ENCODE peak calls at places on chromosomes 6 and 20, in ten cellular contexts. R is fibroblast of pulmonary artery, Z is LoVo, N is mesenteric fat pad, B is astrocyte of the cerebellum, V is ascending aorta, L is ACHN, F is GM12865, W is RCC 7860, A is cardiac septum. K is an unnamed sample.

GRCh38 chr6:90701146-90701781 is 114.4 kb upstream of the MAP3K7 start:
- DNase-seq in R (no peak), Z (peak; percentile 36), N (no peak), B (no peak), V (no peak), L (peak; percentile 2), F (peak; percentile 17), W (no peak), A (no peak), K (peak; percentile 64)

GRCh38 chr6:112029045-112029822 is 24.7 kb upstream of the CCN6 start:
- DNase-seq in R (peak; percentile 79), Z (peak; percentile 47), N (no peak), B (peak; percentile 41), V (no peak), L (peak; percentile 50), F (peak; percentile 85), W (no peak), A (peak; percentile 81), K (peak; percentile 77)

GRCh38 chr6:9537381-9537780 is 877.5 kb downstream of the TFAP2A start:
- DNase-seq in R (peak; percentile 47), Z (no peak), N (no peak), B (no peak), V (no peak), L (no peak), F (no peak), W (peak; percentile 74), A (no peak), K (no peak)

GRCh38 chr20:25294459-25295385 is 46.8 kb downstream of the PYGB start:
- DNase-seq in R (peak; percentile 49), Z (no peak), N (no peak), B (no peak), V (no peak), L (peak; percentile 58), F (peak; percentile 80), W (no peak), A (no peak), K (peak; percentile 89)

GRCh38 chr6:32854376-32855178 is 585 bp downstream of the PSMB9 start:
- DNase-seq in R (peak; percentile 23), Z (no peak), N (no peak), B (no peak), V (no peak), L (peak; percentile 53), F (peak; percentile 76), W (no peak), A (peak; percentile 85), K (no peak)

GRCh38 chr20:11221046-11221445 is 547.2 kb upstream of the JAG1 start:
- DNase-seq in R (peak; percentile 65), Z (no peak), N (no peak), B (no peak), V (no peak), L (no peak), F (no peak), W (no peak), A (no peak), K (no peak)

GRCh38 chr6:150857062-150857905 is 8.2 kb upstream of the MTHFD1L start:
- DNase-seq in R (peak; percentile 100), Z (peak; percentile 81), N (no peak), B (peak; percentile 98), V (no peak), L (peak; percentile 86), F (no peak), W (peak; percentile 90), A (no peak), K (no peak)

GRCh38 chr20:38633577-38634093 is 32.0 kb downstream of the ARHGAP40 start:
- DNase-seq in R (peak; percentile 57), Z (peak; percentile 69), N (no peak), B (no peak), V (no peak), L (peak; percentile 61), F (peak; percentile 67), W (peak; percentile 56), A (no peak), K (peak; percentile 86)

K was measured in islet precursor cell.